ENCODE peak calls at places on chromosomes 13 and 19, in five cellular contexts. I, M, X, F and Z are unnamed samples.

GRCh38 chr13:73940098-73940497 is 194.1 kb downstream of the KLF12 start:
- DNase-seq in X (no peak), F (no peak), M (no peak), I (no peak), Z (no peak)

GRCh38 chr13:26722321-26722720 is 38.3 kb downstream of the GPR12 start:
- DNase-seq in I (no peak), X (no peak), M (no peak), F (no peak), Z (no peak)

GRCh38 chr13:88153353-88153752 is 482.2 kb downstream of the SLITRK5 start:
- DNase-seq in I (no peak), F (no peak), M (no peak), X (no peak), Z (no peak)

GRCh38 chr19:5106361-5106760 is 137.4 kb downstream of the KDM4B start:
- DNase-seq in X (no peak), M (no peak), F (no peak), I (no peak), Z (no peak)

GRCh38 chr13:60837806-60838205 is 440.8 kb downstream of the TDRD3 start:
- DNase-seq in X (no peak), F (no peak), I (no peak), M (no peak), Z (no peak)

GRCh38 chr13:109744512-109745051 is 41.8 kb downstream of the IRS2 start:
- DNase-seq in I (no peak), F (no peak), X (no peak), M (no peak), Z (peak)

GRCh38 chr13:82740442-82740841 is 1141.8 kb downstream of the SLITRK1 start:
- DNase-seq in X (no peak), I (no peak), F (no peak), M (no peak), Z (no peak)

GRCh38 chr13:114065926-114066774 is 66.3 kb downstream of the RASA3 start:
- DNase-seq in M (no peak), X (no peak), F (no peak), I (no peak), Z (no peak)

GRCh38 chr13:96089749-96090239 is at the start of gene HS6ST3:
- DNase-seq in F (peak), I (peak), X (peak), M (peak), Z (peak)

GRCh38 chr13:46659413-46660065 is 106.6 kb downstream of the LRCH1 start:
- DNase-seq in F (peak), M (no peak), I (no peak), X (no peak), Z (no peak)

GRCh38 chr19:45439569-45440258 is 16.0 kb upstream of the ERCC1 start:
- DNase-seq in M (peak), I (peak), X (peak), F (peak), Z (peak)

GRCh38 chr13:40665061-40665753 is 1.2 kb downstream of the FOXO1 start:
- DNase-seq in F (peak), X (peak), I (no peak), M (peak), Z (peak)

GRCh38 chr13:23007430-23007829 is 173.3 kb upstream of the SGCG start:
- DNase-seq in X (no peak), I (no peak), F (no peak), M (no peak), Z (no peak)

GRCh38 chr19:34134190-34135032 is 37.9 kb upstream of the LSM14A start:
- DNase-seq in F (peak), X (peak), M (peak), I (peak), Z (peak)
- TF ChIP-seq CTCF in F (no peak), X (no peak), M (no peak), I (no peak), Z (no peak)

GRCh38 chr13:97568850-97569249 is 134.9 kb downstream of the RAP2A start:
- DNase-seq in M (no peak), F (no peak), I (no peak), X (no peak), Z (no peak)

GRCh38 chr13:97567510-97568243 is 133.7 kb downstream of the RAP2A start:
- DNase-seq in M (peak), X (peak), I (peak), F (peak), Z (peak)

GRCh38 chr13:97562962-97563361 is 129.0 kb downstream of the RAP2A start:
- DNase-seq in M (no peak), I (no peak), X (no peak), F (no peak), Z (no peak)

GRCh38 chr13:97564929-97565328 is 131.0 kb downstream of the RAP2A start:
- DNase-seq in I (no peak), F (no peak), M (no peak), X (no peak), Z (no peak)

GRCh38 chr13:97566907-97567306 is 132.9 kb downstream of the RAP2A start:
- DNase-seq in M (no peak), F (no peak), X (no peak), I (no peak), Z (no peak)
- TF ChIP-seq CTCF in M (no peak), F (no peak), X (no peak), I (no peak), Z (no peak)

DNA sequence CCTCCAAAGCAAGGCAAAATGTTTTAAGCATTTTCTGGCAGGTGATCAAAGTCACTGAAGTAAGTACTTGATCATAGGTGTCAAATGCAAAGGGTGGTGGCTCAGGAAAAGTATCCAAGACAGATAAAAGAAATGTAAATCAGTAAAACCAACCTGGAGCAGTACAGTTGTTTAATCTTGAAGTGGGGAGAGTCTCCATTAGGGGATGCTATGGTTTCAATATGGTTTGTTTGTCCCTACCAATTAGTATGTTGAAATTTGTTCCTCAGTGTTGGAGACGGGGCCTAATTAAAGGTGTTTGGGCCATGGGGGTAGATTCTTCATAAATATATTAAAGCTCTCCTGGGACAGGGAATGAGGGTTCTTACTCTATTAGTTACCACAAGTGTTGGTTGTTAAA is 1781.7 kb upstream of the PRR20A start:
- DNase-seq in X (no peak), F (no peak), M (peak), I (no peak), Z (no peak)
- TF ChIP-seq CTCF in X (no peak), F (no peak), M (peak), I (no peak), Z (no peak)

DNA sequence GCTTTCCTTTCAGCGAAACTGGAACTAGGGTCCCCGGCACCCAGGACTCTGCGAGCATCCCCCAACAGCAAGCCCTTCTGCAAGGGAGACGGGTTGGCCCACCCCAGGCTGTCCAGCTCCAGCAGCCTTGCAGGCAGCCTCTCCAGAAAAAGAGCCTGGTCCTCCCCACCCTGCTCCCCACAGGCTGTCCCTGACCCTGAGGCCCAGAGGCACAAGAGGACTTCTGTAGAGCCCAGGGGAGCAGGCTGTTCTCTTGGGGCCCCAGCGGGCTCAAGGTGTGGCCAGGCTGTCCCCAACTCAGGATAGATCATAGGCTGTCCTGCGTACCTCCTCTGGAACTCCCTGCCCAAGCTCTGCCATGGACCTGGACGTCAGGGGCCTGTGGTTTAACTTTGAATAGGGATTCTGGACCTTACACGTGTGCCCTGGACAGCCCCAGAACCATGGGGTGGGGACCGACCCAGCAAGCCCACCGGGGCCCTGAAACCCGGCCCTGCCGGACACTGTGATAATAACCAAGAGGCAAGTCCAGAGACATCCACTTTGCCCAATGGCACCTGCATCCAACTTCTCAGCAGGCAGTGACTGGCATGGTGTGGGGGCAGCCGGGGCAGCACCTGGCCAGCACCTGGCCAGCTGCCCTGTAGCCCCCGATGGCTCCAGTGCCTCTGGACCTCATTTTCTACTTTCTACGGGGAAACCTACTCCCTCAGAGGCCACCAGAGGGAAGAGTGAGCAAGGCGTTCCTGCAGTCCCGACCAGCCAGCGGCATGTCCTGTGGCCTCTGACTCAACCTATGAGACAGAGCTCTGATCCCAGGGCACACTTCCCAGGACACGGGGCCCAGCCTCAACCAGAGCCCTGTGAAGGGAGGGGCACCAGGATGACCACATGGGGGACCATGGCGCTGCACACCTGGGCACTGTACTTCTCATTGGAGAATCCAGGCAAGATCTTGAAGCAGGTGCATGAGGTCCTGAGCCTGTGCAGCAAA is 50.9 kb upstream of the TPM4 start:
- DNase-seq in M (peak), F (peak), X (peak), I (peak), Z (peak)
- TF ChIP-seq CTCF in M (peak), F (no peak), X (peak), I (peak), Z (peak)